ENCODE peak calls at places on chromosomes 13 and 19, in six cellular contexts. L, D, O, P, C and F are unnamed samples. For H3K36me3, the result is how much of the 10 kb centered on the place peaks cover.

GRCh38 chr13:98648141-98648540 is 71.2 kb upstream of the STK24 start:
- DNase-seq in L (no peak), D (peak), O (no peak), P (no peak), C (no peak), F (no peak)

GRCh38 chr19:58469241-58470013 is 2.5 kb downstream of the ZNF324 start:
- DNase-seq in L (no peak), D (no peak), O (no peak), P (no peak), C (no peak), F (no peak)

GRCh38 chr13:110535526-110535925 is 26.0 kb downstream of the RAB20 start:
- DNase-seq in L (no peak), D (no peak), O (no peak), P (no peak), C (peak), F (no peak)

GRCh38 chr19:35449347-35450043 is 1.4 kb downstream of the FFAR2 start:
- DNase-seq in L (no peak), D (peak), O (peak), P (no peak), C (no peak), F (no peak)

GRCh38 chr13:109150691-109151090 is 521.3 kb downstream of the MYO16 start:
- DNase-seq in L (no peak), D (no peak), O (no peak), P (no peak), C (no peak), F (no peak)

GRCh38 chr19:2756477-2756876 is 16.7 kb upstream of the SLC39A3 start:
- DNase-seq in L (no peak), D (no peak), O (no peak), P (no peak), C (peak), F (no peak)

GRCh38 chr13:77833331-77833863 is 85.2 kb downstream of the EDNRB start:
- DNase-seq in L (no peak), D (peak), O (no peak), P (no peak), C (no peak), F (no peak)

GRCh38 chr13:113937497-113938140 is 36.3 kb downstream of the C13orf46 start:
- DNase-seq in L (no peak), D (no peak), O (no peak), P (no peak), C (peak), F (no peak)

GRCh38 chr13:106566682-106567420 is 1.1 kb downstream of the ARGLU1 start:
- DNase-seq in L (peak), D (peak), O (peak), P (no peak), C (peak), F (no peak)

GRCh38 chr13:83449666-83450395 is 432.4 kb downstream of the SLITRK1 start:
- DNase-seq in L (no peak), D (no peak), O (peak), P (no peak), C (no peak), F (no peak)

GRCh38 chr19:34999498-35000337 is at the start of gene GRAMD1A:
- DNase-seq in L (peak), D (peak), O (peak), P (peak), C (peak), F (peak)

GRCh38 chr19:44975444-44975843 is 20.3 kb downstream of the CLPTM1 start:
- DNase-seq in L (no peak), D (no peak), O (no peak), P (no peak), C (no peak), F (no peak)
- H3K36me3 ChIP-seq in L (half or more), D (under half), O (under half), P (under half), C (half or more), F (under half)

GRCh38 chr19:344625-345319 is at the start of gene MIER2:
- DNase-seq in L (peak), D (peak), O (peak), P (peak), C (peak), F (peak)

GRCh38 chr19:343451-343931 is 1.1 kb downstream of the MIER2 start:
- DNase-seq in L (no peak), D (no peak), O (no peak), P (no peak), C (peak), F (no peak)

GRCh38 chr19:342801-343421 is 1.7 kb downstream of the MIER2 start:
- DNase-seq in L (no peak), D (no peak), O (peak), P (peak), C (peak), F (no peak)

GRCh38 chr19:343941-344624 is 513 bp downstream of the MIER2 start:
- DNase-seq in L (no peak), D (peak), O (no peak), P (no peak), C (peak), F (no peak)

DNA sequence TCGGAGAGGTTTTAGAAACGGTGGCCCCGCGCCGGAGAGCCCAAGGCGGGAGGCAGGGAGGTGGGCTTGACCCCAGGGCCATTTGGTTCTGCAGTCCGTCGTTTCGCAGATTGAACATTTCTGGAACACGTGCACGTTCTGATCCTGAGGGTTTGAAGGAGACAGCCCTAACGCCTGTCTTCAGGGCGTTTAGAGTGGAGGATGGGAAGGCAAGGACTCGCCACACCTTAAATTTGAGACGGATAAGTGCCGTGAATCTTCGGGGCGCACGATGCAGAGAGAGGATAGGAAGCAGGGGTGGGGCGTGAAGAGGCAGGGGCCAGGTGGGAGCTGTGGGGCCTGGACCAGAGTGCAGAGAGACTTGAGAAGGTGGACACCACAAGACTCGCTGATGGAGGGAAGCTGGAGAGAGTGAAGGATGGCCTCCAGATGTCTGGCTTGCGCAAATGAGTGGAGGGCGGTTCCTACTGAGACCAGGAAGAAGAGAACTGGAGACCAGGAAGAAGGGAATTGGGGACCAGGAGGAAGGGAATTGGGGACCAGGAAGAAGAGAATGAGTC is 804 bp upstream of the MIER2 start:
- DNase-seq in L (no peak), D (no peak), O (no peak), P (no peak), C (peak), F (no peak)
- H3K27ac ChIP-seq in L (no peak), D (no peak), O (no peak), P (peak), C (no peak), F (no peak)

GRCh38 chr19:28426902-28427232 is 786.1 kb downstream of the UQCRFS1 start:
- DNase-seq in L (no peak), D (no peak), O (no peak), P (no peak), C (no peak), F (no peak)

GRCh38 chr19:28429356-28429755 is 783.6 kb downstream of the UQCRFS1 start:
- DNase-seq in L (no peak), D (no peak), O (no peak), P (no peak), C (no peak), F (no peak)

GRCh38 chr19:28428644-28429348 is 784.2 kb downstream of the UQCRFS1 start:
- DNase-seq in L (no peak), D (no peak), O (no peak), P (no peak), C (no peak), F (no peak)

GRCh38 chr19:28427256-28428083 is 785.5 kb downstream of the UQCRFS1 start:
- DNase-seq in L (no peak), D (no peak), O (no peak), P (no peak), C (no peak), F (no peak)

GRCh38 chr19:28430214-28430613 is 782.7 kb downstream of the UQCRFS1 start:
- DNase-seq in L (no peak), D (no peak), O (no peak), P (no peak), C (no peak), F (no peak)
- H3K36me3 ChIP-seq in L (under half), D (under half), O (under half), P (under half), C (under half), F (under half)

DNA sequence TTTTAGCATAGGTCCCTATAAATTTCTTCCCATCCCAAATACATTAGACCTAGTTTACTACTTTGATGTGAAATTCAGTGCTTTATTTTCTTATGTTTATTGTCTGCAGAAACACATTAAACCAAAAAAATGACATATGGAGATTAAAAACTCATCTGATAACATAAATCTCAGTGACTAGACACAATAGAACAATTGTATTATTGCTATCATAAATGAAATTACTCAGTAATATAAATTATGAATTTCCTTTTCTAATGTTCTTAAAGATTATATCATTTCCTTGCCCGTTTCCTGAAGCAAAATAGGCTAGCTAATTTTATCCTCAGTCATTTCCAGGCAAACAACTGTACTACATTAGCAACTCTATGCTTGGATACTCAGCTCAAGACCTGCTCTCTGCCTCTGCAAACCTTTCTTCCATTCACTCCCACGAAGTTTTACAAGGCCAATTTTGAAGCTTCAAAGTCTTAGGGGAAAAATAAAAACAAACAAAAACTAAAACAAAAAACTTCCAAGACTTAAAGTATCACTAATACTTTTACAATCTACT is 61.2 kb downstream of the RFC3 start:
- DNase-seq in L (no peak), D (no peak), O (no peak), P (no peak), C (no peak), F (no peak)
- H3K27ac ChIP-seq in L (no peak), D (no peak), O (no peak), P (no peak), C (no peak), F (no peak)

GRCh38 chr13:49303533-49304252 is 56.0 kb downstream of the CDADC1 start:
- DNase-seq in L (no peak), D (peak), O (no peak), P (no peak), C (peak), F (no peak)
- H3K36me3 ChIP-seq in L (under half), D (under half), O (under half), P (under half), C (under half), F (under half)

GRCh38 chr19:43505186-43505456 is 575 bp upstream of the PHLDB3 start:
- DNase-seq in L (no peak), D (no peak), O (no peak), P (no peak), C (no peak), F (no peak)

GRCh38 chr19:43502419-43502976 is 2.0 kb downstream of the PHLDB3 start:
- DNase-seq in L (no peak), D (no peak), O (no peak), P (no peak), C (no peak), F (no peak)

GRCh38 chr19:43504426-43505185 is at the start of gene PHLDB3:
- DNase-seq in L (peak), D (peak), O (peak), P (no peak), C (peak), F (no peak)

GRCh38 chr19:43501661-43502418 is 2.7 kb downstream of the PHLDB3 start:
- DNase-seq in L (no peak), D (no peak), O (no peak), P (no peak), C (no peak), F (no peak)

GRCh38 chr19:43503501-43504425 is 783 bp downstream of the PHLDB3 start:
- DNase-seq in L (peak), D (peak), O (peak), P (peak), C (peak), F (peak)
- H3K27ac ChIP-seq in L (peak), D (peak), O (no peak), P (peak), C (peak), F (no peak)